ENCODE peak calls at places on chromosome 10, in five cellular contexts. One of them, this sample, is unnamed.

GRCh38 chr10:37860494-37861190 is 3.2 kb upstream of the ZNF248 start:
- DNase-seq in thoracic aorta: no peak
- DNase-seq in AG04449: peak
- DNase-seq in amygdala: no peak
- DNase-seq in HEK293T: no peak
- DNase-seq in this sample: no peak

GRCh38 chr10:63672491-63672890 is 151.3 kb downstream of the REEP3 start:
- DNase-seq in amygdala: no peak
- DNase-seq in HEK293T: no peak
- DNase-seq in thoracic aorta: no peak
- DNase-seq in AG04449: no peak
- DNase-seq in this sample: no peak

GRCh38 chr10:86253171-86254072 is 113.2 kb downstream of the GRID1 start:
- DNase-seq in amygdala: no peak
- DNase-seq in AG04449: no peak
- DNase-seq in thoracic aorta: no peak
- DNase-seq in HEK293T: no peak
- DNase-seq in this sample: no peak

GRCh38 chr10:102726274-102726673 is 11.8 kb downstream of the SFXN2 start:
- DNase-seq in HEK293T: no peak
- DNase-seq in amygdala: peak
- DNase-seq in AG04449: no peak
- DNase-seq in thoracic aorta: no peak
- DNase-seq in this sample: no peak

GRCh38 chr10:131048595-131048994 is 262.9 kb downstream of the TCERG1L start:
- DNase-seq in thoracic aorta: no peak
- DNase-seq in HEK293T: no peak
- DNase-seq in AG04449: no peak
- DNase-seq in amygdala: no peak
- DNase-seq in this sample: no peak

GRCh38 chr10:24784923-24785322 is 61.2 kb upstream of the ARHGAP21 start:
- DNase-seq in HEK293T: no peak
- DNase-seq in AG04449: no peak
- DNase-seq in amygdala: no peak
- DNase-seq in thoracic aorta: no peak
- DNase-seq in this sample: no peak

GRCh38 chr10:36111676-36112075 is 469.6 kb upstream of the FZD8 start:
- DNase-seq in thoracic aorta: no peak
- DNase-seq in amygdala: no peak
- DNase-seq in HEK293T: no peak
- DNase-seq in AG04449: no peak
- DNase-seq in this sample: no peak

GRCh38 chr10:72567884-72568283 is 58.0 kb downstream of the MICU1 start:
- DNase-seq in AG04449: no peak
- DNase-seq in HEK293T: peak
- DNase-seq in thoracic aorta: no peak
- DNase-seq in amygdala: no peak
- DNase-seq in this sample: no peak

GRCh38 chr10:32205666-32206065 is 141.3 kb downstream of the EPC1 start:
- DNase-seq in thoracic aorta: no peak
- DNase-seq in HEK293T: no peak
- DNase-seq in AG04449: peak
- DNase-seq in amygdala: no peak
- DNase-seq in this sample: no peak

GRCh38 chr10:72765051-72765450 is 73.1 kb downstream of the MCU start:
- DNase-seq in amygdala: no peak
- DNase-seq in HEK293T: no peak
- DNase-seq in AG04449: no peak
- DNase-seq in thoracic aorta: no peak
- DNase-seq in this sample: no peak

GRCh38 chr10:5292196-5292735 is 72.5 kb upstream of the UCN3 start:
- DNase-seq in amygdala: no peak
- DNase-seq in AG04449: no peak
- DNase-seq in HEK293T: no peak
- DNase-seq in thoracic aorta: no peak
- DNase-seq in this sample: no peak

GRCh38 chr10:90181251-90181691 is 479.9 kb downstream of the KIF20B start:
- DNase-seq in thoracic aorta: no peak
- DNase-seq in AG04449: no peak
- DNase-seq in HEK293T: no peak
- DNase-seq in amygdala: no peak
- DNase-seq in this sample: no peak

GRCh38 chr10:51867956-51868355 is 168.6 kb upstream of the CSTF2T start:
- DNase-seq in thoracic aorta: no peak
- DNase-seq in HEK293T: no peak
- DNase-seq in amygdala: no peak
- DNase-seq in AG04449: peak
- DNase-seq in this sample: no peak

GRCh38 chr10:127940866-127941640 is 34.1 kb downstream of the PTPRE start:
- DNase-seq in thoracic aorta: no peak
- DNase-seq in HEK293T: no peak
- DNase-seq in amygdala: no peak
- DNase-seq in AG04449: no peak
- DNase-seq in this sample: no peak

GRCh38 chr10:86451604-86451960 is 70.0 kb downstream of the WAPL start:
- DNase-seq in AG04449: no peak
- DNase-seq in HEK293T: no peak
- DNase-seq in amygdala: no peak
- DNase-seq in thoracic aorta: no peak
- DNase-seq in this sample: no peak

GRCh38 chr10:112191223-112191622 is 7.7 kb upstream of the GPAM start:
- DNase-seq in AG04449: no peak
- DNase-seq in HEK293T: no peak
- DNase-seq in thoracic aorta: no peak
- DNase-seq in amygdala: no peak
- DNase-seq in this sample: no peak

GRCh38 chr10:132827861-132828539 is 42.1 kb upstream of the NKX6-2 start:
- DNase-seq in HEK293T: no peak
- DNase-seq in amygdala: no peak
- DNase-seq in AG04449: no peak
- DNase-seq in thoracic aorta: no peak
- DNase-seq in this sample: no peak

GRCh38 chr10:4131407-4132215 is 346.6 kb upstream of the KLF6 start:
- DNase-seq in thoracic aorta: no peak
- DNase-seq in AG04449: peak
- DNase-seq in amygdala: no peak
- DNase-seq in HEK293T: no peak
- DNase-seq in this sample: no peak

GRCh38 chr10:24240001-24240751 is 31.2 kb downstream of the KIAA1217 start:
- DNase-seq in thoracic aorta: no peak
- DNase-seq in AG04449: no peak
- DNase-seq in HEK293T: no peak
- DNase-seq in amygdala: no peak
- DNase-seq in this sample: no peak

GRCh38 chr10:24446739-24447138 is 237.8 kb downstream of the KIAA1217 start:
- DNase-seq in AG04449: no peak
- DNase-seq in amygdala: no peak
- DNase-seq in thoracic aorta: no peak
- DNase-seq in HEK293T: no peak
- DNase-seq in this sample: no peak

GRCh38 chr10:121404611-121405010 is 193.6 kb downstream of the FGFR2 start:
- DNase-seq in amygdala: no peak
- DNase-seq in thoracic aorta: no peak
- DNase-seq in AG04449: no peak
- DNase-seq in HEK293T: no peak
- DNase-seq in this sample: no peak

GRCh38 chr10:128803790-128804189 is 663.3 kb upstream of the MGMT start:
- DNase-seq in thoracic aorta: no peak
- DNase-seq in AG04449: no peak
- DNase-seq in amygdala: no peak
- DNase-seq in HEK293T: no peak
- DNase-seq in this sample: no peak

GRCh38 chr10:103799341-103799740 is 56.0 kb downstream of the SH3PXD2A start:
- DNase-seq in HEK293T: no peak
- DNase-seq in thoracic aorta: no peak
- DNase-seq in AG04449: no peak
- DNase-seq in amygdala: no peak
- DNase-seq in this sample: no peak

GRCh38 chr10:58350023-58350422 is 15.2 kb downstream of the UBE2D1 start:
- DNase-seq in thoracic aorta: no peak
- DNase-seq in amygdala: no peak
- DNase-seq in AG04449: no peak
- DNase-seq in HEK293T: no peak
- DNase-seq in this sample: no peak

GRCh38 chr10:71964669-71965515 is 697 bp downstream of the CHST3 start:
- DNase-seq in amygdala: peak
- DNase-seq in HEK293T: no peak
- DNase-seq in thoracic aorta: no peak
- DNase-seq in AG04449: no peak
- DNase-seq in this sample: peak

GRCh38 chr10:99396471-99396870 is 34.0 kb downstream of the GOT1 start:
- DNase-seq in HEK293T: no peak
- DNase-seq in amygdala: no peak
- DNase-seq in thoracic aorta: no peak
- DNase-seq in AG04449: no peak
- DNase-seq in this sample: no peak

This sample was measured in left ventricle myocardium inferior.